ENCODE peak calls at places on chromosomes 5 and 9, in five cellular contexts. G is tibial artery, L is B cell, T is fibroblast of lung, N is left ventricle myocardium inferior. F is an unnamed sample.

GRCh38 chr5:96297290-96297689 is 135.8 kb downstream of the PCSK1 start:
- DNase-seq in N (no peak), T (peak), G (peak), L (no peak), F (no peak)

GRCh38 chr5:36152324-36153298 is 700 bp downstream of the SKP2 start:
- DNase-seq in N (no peak), G (no peak), T (peak), L (no peak), F (no peak)

GRCh38 chr5:82277613-82277986 is 554 bp downstream of the RPS23 start:
- DNase-seq in T (no peak), L (no peak), G (no peak), N (no peak), F (no peak)

GRCh38 chr9:127555830-127556820 is 56.0 kb upstream of the STXBP1 start:
- DNase-seq in L (peak), G (peak), T (peak), N (peak), F (peak)

GRCh38 chr5:57754616-57755015 is 272.0 kb upstream of the ACTBL2 start:
- DNase-seq in L (no peak), N (no peak), T (no peak), G (no peak), F (no peak)

GRCh38 chr5:138351056-138351455 is 1.4 kb upstream of the KDM3B start:
- DNase-seq in G (no peak), T (peak), N (no peak), L (no peak), F (no peak)

GRCh38 chr5:76403713-76403962 is 553 bp downstream of the IQGAP2 start:
- DNase-seq in G (no peak), L (peak), T (no peak), N (no peak), F (no peak)

GRCh38 chr9:125524522-125524921 is 182.5 kb downstream of the MAPKAP1 start:
- DNase-seq in L (no peak), N (no peak), G (no peak), T (no peak), F (no peak)

GRCh38 chr5:35859101-35859661 is 2.5 kb downstream of the IL7R start:
- DNase-seq in L (no peak), T (peak), G (no peak), N (no peak), F (no peak)

DNA sequence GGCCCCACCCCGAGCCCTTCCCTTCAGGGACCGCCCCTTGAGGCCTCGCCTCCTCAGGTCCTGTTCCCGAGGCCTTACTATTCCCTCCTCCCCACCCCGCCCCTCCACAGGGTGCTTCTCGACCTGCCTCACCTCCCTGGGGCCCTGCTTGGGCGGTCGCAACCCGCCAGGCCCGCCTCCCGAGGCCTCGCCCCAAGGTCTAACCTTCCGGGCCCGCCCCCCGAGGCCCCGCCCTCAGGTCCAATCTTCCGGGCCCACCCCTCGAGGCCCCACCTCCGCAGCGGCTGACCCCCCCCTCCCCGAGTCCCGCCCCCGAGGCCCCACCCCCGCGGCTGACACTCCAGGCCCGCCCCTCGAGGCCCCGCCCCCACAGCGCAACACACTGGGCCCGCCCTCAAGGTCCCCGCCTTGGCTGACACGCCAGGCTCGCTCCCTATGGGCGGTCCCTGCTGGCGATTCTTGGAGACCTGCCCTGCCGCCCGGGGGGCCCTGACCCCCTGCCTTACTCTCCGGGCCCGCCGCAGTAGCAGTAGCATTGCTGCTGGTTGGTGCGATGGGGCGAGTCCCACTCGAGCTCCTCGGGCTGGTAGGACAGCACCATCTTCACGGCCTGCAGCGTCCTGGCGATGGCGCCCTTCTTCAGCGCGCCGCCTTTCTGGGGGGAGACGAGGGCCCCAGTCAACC is 8.2 kb downstream of the PHF19 start:
- DNase-seq in N (peak), T (peak), G (peak), L (peak), F (peak)
- TF ChIP-seq CTCF in N (peak), T (peak), G (peak), L (peak), F (peak)

DNA sequence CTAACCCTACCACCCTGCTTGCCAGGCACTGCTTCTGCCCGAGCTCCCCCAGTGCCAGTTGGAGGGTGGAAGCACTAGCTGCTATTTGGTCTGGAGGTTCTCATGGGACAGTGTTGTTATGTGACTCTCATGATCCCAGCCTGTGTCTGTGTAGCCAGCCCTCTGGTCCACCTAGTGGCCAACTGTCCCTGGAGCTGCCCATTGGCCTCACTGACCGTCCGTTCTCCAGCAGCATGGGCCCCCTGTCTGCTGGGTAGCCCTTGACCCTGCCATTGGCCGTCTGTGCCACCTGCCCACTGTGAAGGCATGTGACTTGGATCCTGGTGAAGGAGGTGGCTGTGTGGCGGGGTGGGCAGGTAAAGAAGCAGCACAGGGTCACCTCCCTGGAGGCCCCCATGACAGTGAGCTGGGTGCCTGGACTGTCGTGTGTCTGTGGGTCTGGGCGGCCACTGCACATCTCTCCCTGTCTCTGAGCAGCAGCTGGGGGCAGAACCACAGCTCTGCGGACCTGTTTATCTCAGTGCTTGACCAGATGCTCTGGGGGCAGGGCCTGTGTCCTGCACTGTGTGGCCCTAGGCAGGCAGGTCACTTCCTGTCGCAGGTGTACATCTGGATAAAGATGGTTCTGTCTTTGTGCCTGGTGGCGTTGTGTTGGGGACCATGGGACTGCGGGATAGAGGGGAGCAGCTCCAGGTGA is 11.4 kb downstream of the PHF2 start:
- DNase-seq in T (no peak), N (no peak), G (no peak), L (peak), F (no peak)
- TF ChIP-seq CTCF in T (peak), N (peak), G (no peak), L (no peak), F (no peak)

DNA sequence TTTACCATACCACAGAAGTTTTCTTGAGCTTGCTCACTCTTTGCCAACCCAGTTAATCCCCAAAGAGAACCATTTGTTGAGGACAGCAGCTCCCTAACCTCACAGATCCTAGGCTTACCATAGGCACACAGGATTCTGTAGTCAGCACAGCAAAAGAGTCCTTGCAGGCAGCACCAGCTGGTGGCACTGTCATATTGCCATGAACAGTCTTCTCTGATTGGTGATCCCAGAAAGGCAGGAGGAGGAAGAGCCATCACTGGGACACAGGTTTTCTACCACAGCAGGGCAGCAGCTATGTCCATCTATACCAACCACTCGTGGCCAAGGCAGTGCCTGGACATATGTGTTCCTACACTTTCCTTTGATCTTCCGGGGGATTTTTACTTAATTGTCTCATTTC is 297.1 kb upstream of the CD180 start:
- DNase-seq in N (peak), G (peak), T (peak), L (no peak), F (no peak)
- TF ChIP-seq CTCF in N (peak), G (peak), T (peak), L (no peak), F (no peak)

DNA sequence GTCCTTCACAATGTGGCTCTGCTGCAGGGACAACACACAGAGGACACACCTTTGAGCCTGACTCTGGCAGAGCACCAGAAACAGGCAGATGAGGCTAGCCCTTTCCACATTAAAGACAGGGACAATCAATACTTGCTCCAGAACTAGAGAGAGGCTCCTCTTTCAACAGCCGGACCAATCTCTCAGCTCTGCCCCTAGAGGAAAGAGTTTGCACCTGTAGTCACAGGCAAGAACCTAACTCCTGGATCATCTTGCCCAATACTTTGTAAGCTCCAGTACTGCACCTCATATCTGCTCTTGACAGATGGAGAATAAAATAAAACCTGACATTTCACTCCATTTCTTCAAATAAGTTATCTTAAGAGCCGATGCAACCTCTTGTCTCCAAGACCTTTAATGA is 52.1 kb downstream of the EPB41L4A start:
- DNase-seq in G (no peak), N (no peak), L (no peak), T (no peak), F (no peak)
- TF ChIP-seq CTCF in G (no peak), N (peak), L (peak), T (peak), F (no peak)

GRCh38 chr5:103475629-103476240 is 86.9 kb downstream of the NUDT12 start:
- DNase-seq in G (no peak), T (peak), N (no peak), L (no peak), F (no peak)
- TF ChIP-seq CTCF in G (peak), T (peak), N (peak), L (peak), F (peak)

GRCh38 chr9:3478549-3478953 is 47.2 kb downstream of the RFX3 start:
- DNase-seq in L (peak), N (no peak), T (peak), G (no peak), F (no peak)

GRCh38 chr9:3477236-3477834 is 48.5 kb downstream of the RFX3 start:
- DNase-seq in L (no peak), T (no peak), N (no peak), G (no peak), F (no peak)

GRCh38 chr9:3482578-3482977 is 43.2 kb downstream of the RFX3 start:
- DNase-seq in N (no peak), T (no peak), G (no peak), L (no peak), F (no peak)

GRCh38 chr9:3480353-3480655 is 45.5 kb downstream of the RFX3 start:
- DNase-seq in N (no peak), L (no peak), T (no peak), G (no peak), F (no peak)

DNA sequence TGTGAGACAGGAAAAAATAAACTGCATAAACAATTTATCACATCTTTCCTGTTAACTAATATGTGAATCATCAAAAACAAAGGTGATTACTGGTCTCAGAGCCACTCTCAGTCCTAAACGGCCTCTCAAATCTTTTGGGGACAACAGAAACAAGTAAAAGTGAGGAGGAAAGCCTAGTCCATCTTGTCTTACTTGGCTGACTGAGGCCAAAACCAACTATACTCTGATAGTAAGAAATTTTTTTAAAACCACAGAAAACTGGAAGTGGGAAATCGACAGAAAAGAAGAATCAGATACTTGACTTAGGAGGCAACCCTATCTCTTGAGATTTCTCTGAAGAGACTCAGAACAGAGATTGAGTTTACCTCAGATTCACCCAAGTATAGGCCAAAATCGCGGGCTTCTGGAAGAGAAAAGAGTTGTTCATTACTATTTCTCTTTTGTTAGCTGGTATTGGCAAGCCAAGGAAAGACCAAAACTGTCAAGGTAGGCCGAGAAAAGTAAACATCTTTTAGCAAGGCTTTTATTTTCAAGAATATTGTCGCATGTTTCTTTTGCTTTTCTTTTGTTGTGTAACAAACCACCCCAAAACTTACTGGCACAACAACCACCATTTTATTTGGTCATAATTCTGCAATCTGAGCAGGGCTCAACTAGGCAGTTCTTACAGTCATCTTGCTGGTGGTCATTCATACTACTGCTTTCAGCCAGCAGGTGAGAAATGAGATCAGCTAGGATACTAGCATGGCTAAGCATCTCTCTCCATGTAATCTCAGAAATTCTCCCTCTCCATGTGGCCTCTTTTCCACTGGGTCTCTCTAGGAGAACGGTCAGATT is 46.1 kb downstream of the RFX3 start:
- DNase-seq in T (no peak), L (peak), N (no peak), G (no peak), F (no peak)
- TF ChIP-seq CTCF in T (no peak), L (no peak), N (no peak), G (no peak), F (no peak)

DNA sequence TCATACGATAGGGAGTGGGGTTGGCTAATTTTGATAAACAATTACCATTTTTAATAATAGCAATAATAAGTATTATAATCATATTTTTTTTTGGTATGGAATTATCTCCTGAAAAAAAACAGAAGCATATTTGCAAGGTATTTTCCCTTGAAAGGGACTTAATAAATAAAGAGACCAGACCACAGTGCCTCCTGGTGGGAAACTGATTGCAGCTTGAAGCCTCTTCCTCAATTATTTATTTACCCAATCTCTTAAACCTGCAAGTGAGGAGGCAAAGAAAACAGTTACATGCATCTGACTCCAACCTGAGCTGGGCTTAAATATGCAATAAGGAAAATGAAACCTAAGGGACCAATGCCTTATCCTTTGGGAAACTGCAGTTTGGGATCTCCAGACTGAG is 388.1 kb upstream of the ACO1 start:
- DNase-seq in N (no peak), G (no peak), T (no peak), L (no peak), F (no peak)
- TF ChIP-seq CTCF in N (no peak), G (no peak), T (no peak), L (no peak), F (no peak)

GRCh38 chr9:131423171-131423581 is 29.3 kb downstream of the PRRC2B start:
- DNase-seq in L (no peak), G (peak), N (peak), T (peak), F (no peak)

GRCh38 chr9:131429121-131430012 is 35.5 kb downstream of the PRRC2B start:
- DNase-seq in N (no peak), T (no peak), L (no peak), G (no peak), F (no peak)

GRCh38 chr9:131422241-131422792 is 28.4 kb downstream of the PRRC2B start:
- DNase-seq in G (no peak), T (no peak), L (no peak), N (peak), F (no peak)

GRCh38 chr9:131421691-131422090 is 27.8 kb downstream of the PRRC2B start:
- DNase-seq in L (no peak), G (no peak), T (no peak), N (no peak), F (no peak)

GRCh38 chr9:131426545-131426944 is 32.7 kb downstream of the PRRC2B start:
- DNase-seq in T (no peak), G (no peak), N (no peak), L (no peak), F (no peak)
- TF ChIP-seq CTCF in T (no peak), G (no peak), N (no peak), L (no peak), F (no peak)

GRCh38 chr5:28766565-28767158 is 1728.3 kb upstream of the CDH9 start:
- DNase-seq in G (no peak), T (peak), N (no peak), L (no peak), F (no peak)
- TF ChIP-seq CTCF in G (peak), T (no peak), N (no peak), L (no peak), F (no peak)

DNA sequence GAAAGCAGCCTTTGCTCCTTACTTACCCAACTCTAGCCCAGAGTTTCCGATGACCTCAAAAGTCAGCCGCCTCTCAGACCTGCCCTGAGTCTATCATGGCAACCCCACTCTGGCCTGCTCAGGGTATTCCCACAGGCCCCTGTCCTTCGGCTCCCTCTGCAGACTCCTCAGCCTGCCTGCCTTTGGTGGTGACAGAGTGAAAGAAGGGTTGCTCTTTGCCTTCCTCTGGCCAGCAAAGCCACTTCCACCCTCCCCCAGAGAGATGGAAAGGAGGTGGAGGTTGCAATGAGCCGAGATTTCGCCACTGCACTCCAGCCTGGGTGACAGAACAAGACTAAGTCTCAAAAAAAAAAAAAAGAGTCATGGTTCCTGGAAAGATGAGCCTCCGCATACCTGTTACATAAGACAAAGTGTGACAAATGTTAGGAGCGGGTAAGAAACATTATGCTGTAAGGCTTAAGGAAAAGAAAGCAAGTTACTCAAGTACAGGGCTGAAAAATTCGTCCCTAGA is 2.3 kb upstream of the SMIM33 start:
- DNase-seq in N (no peak), G (no peak), T (no peak), L (no peak), F (no peak)
- TF ChIP-seq CTCF in N (no peak), G (no peak), T (no peak), L (no peak), F (no peak)